ENCODE peak calls at places on chromosomes 4 and X, in six cellular contexts. One of them, this sample, is unnamed.

GRCh38 chr4:168451744-168452394 is 28.4 kb downstream of the DDX60L start:
- DNase-seq in SJSA1: no peak
- DNase-seq in HFF-Myc: peak; percentile 66
- DNase-seq in iris pigment epithelial cell: peak; percentile 93
- DNase-seq in GM20000: no peak
- DNase-seq in mucosa of descending colon: no peak
- DNase-seq in this sample: no peak

GRCh38 chr4:7041851-7042696 is 1.1 kb upstream of the TADA2B start:
- DNase-seq in SJSA1: no peak
- DNase-seq in HFF-Myc: no peak
- DNase-seq in iris pigment epithelial cell: peak; percentile 67
- DNase-seq in GM20000: no peak
- DNase-seq in mucosa of descending colon: peak; percentile 83
- DNase-seq in this sample: peak; percentile 80

GRCh38 chr4:791866-792630 is 33.9 kb downstream of the CPLX1 start:
- DNase-seq in SJSA1: no peak
- DNase-seq in HFF-Myc: no peak
- DNase-seq in iris pigment epithelial cell: peak; percentile 24
- DNase-seq in GM20000: peak; percentile 51
- DNase-seq in mucosa of descending colon: peak; percentile 71
- DNase-seq in this sample: no peak

GRCh38 chrX:20989361-20989760 is 384.9 kb upstream of the CNKSR2 start:
- DNase-seq in SJSA1: no peak
- DNase-seq in HFF-Myc: no peak
- DNase-seq in iris pigment epithelial cell: no peak
- DNase-seq in GM20000: no peak
- DNase-seq in mucosa of descending colon: no peak
- DNase-seq in this sample: no peak

GRCh38 chr4:169440446-169440845 is 169.7 kb upstream of the SH3RF1 start:
- DNase-seq in SJSA1: no peak
- DNase-seq in HFF-Myc: no peak
- DNase-seq in iris pigment epithelial cell: no peak
- DNase-seq in GM20000: no peak
- DNase-seq in mucosa of descending colon: no peak
- DNase-seq in this sample: no peak

GRCh38 chr4:112327950-112328349 is 30.8 kb downstream of the ALPK1 start:
- DNase-seq in SJSA1: no peak
- DNase-seq in HFF-Myc: peak; percentile 17
- DNase-seq in iris pigment epithelial cell: peak; percentile 63
- DNase-seq in GM20000: peak; percentile 42
- DNase-seq in mucosa of descending colon: no peak
- DNase-seq in this sample: no peak

GRCh38 chr4:182916483-182917181 is 554 bp downstream of the DCTD start:
- DNase-seq in SJSA1: peak; percentile 76
- DNase-seq in HFF-Myc: peak; percentile 36
- DNase-seq in iris pigment epithelial cell: peak; percentile 71
- DNase-seq in GM20000: peak; percentile 41
- DNase-seq in mucosa of descending colon: peak; percentile 78
- DNase-seq in this sample: peak; percentile 77

GRCh38 chr4:119532319-119532718 is 96.3 kb downstream of the PDE5A start:
- DNase-seq in SJSA1: no peak
- DNase-seq in HFF-Myc: no peak
- DNase-seq in iris pigment epithelial cell: no peak
- DNase-seq in GM20000: no peak
- DNase-seq in mucosa of descending colon: no peak
- DNase-seq in this sample: no peak

GRCh38 chrX:63673896-63674295 is 111.1 kb downstream of the ARHGEF9 start:
- DNase-seq in SJSA1: no peak
- DNase-seq in HFF-Myc: no peak
- DNase-seq in iris pigment epithelial cell: no peak
- DNase-seq in GM20000: no peak
- DNase-seq in mucosa of descending colon: no peak
- DNase-seq in this sample: no peak

GRCh38 chrX:129823523-129823922 is 20.2 kb downstream of the ZDHHC9 start:
- DNase-seq in SJSA1: no peak
- DNase-seq in HFF-Myc: no peak
- DNase-seq in iris pigment epithelial cell: no peak
- DNase-seq in GM20000: no peak
- DNase-seq in mucosa of descending colon: no peak
- DNase-seq in this sample: no peak

GRCh38 chr4:153271820-153272219 is 67.6 kb downstream of the TRIM2 start:
- DNase-seq in SJSA1: no peak
- DNase-seq in HFF-Myc: no peak
- DNase-seq in iris pigment epithelial cell: no peak
- DNase-seq in GM20000: no peak
- DNase-seq in mucosa of descending colon: no peak
- DNase-seq in this sample: no peak

GRCh38 chr4:128525939-128526630 is 238.5 kb upstream of the PGRMC2 start:
- DNase-seq in SJSA1: no peak
- DNase-seq in HFF-Myc: no peak
- DNase-seq in iris pigment epithelial cell: peak; percentile 78
- DNase-seq in GM20000: no peak
- DNase-seq in mucosa of descending colon: no peak
- DNase-seq in this sample: no peak

GRCh38 chrX:43493751-43494150 is 162.3 kb upstream of the MAOA start:
- DNase-seq in SJSA1: no peak
- DNase-seq in HFF-Myc: no peak
- DNase-seq in iris pigment epithelial cell: no peak
- DNase-seq in GM20000: no peak
- DNase-seq in mucosa of descending colon: no peak
- DNase-seq in this sample: no peak

GRCh38 chrX:54093159-54093558 is 48.9 kb upstream of the PHF8 start:
- DNase-seq in SJSA1: no peak
- DNase-seq in HFF-Myc: no peak
- DNase-seq in iris pigment epithelial cell: no peak
- DNase-seq in GM20000: no peak
- DNase-seq in mucosa of descending colon: no peak
- DNase-seq in this sample: no peak

GRCh38 chrX:19647731-19648588 is 132.7 kb upstream of the MAP3K15 start:
- DNase-seq in SJSA1: no peak
- DNase-seq in HFF-Myc: no peak
- DNase-seq in iris pigment epithelial cell: no peak
- DNase-seq in GM20000: no peak
- DNase-seq in mucosa of descending colon: no peak
- DNase-seq in this sample: no peak

GRCh38 chrX:11532291-11533075 is 133.2 kb downstream of the ARHGAP6 start:
- DNase-seq in SJSA1: no peak
- DNase-seq in HFF-Myc: no peak
- DNase-seq in iris pigment epithelial cell: no peak
- DNase-seq in GM20000: no peak
- DNase-seq in mucosa of descending colon: no peak
- DNase-seq in this sample: no peak

This sample was measured in left cardiac atrium.